ENCODE peak calls at places on chromosomes 13 and 19, in eight cellular contexts. I is GM23248; S is left lung; K is mammary epithelial cell; X is CD4-positive, alpha-beta T cell; C is breast epithelium; Z is HCT116; E is transverse colon. R is an unnamed sample. For H3K9me3, the result is how much of the 10 kb centered on the place peaks cover.

GRCh38 chr19:29893606-29894284 is 48.3 kb upstream of the URI1 start:
- DNase-seq in I (no peak), S (no peak), K (no peak), X (no peak), C (no peak), Z (no peak), E (no peak), R (no peak)

GRCh38 chr13:40581277-40581579 is 85.2 kb downstream of the FOXO1 start:
- DNase-seq in I (no peak), S (no peak), K (no peak), X (no peak), C (no peak), Z (no peak), E (no peak), R (no peak)

GRCh38 chr13:45492538-45492937 is 27.8 kb downstream of the COG3 start:
- DNase-seq in I (no peak), S (no peak), K (no peak), X (no peak), C (no peak), Z (no peak), E (no peak), R (no peak)

GRCh38 chr13:40981361-40981760 is 37.8 kb downstream of the ELF1 start:
- DNase-seq in I (no peak), S (no peak), K (no peak), X (no peak), C (no peak), Z (no peak), E (no peak), R (no peak)

GRCh38 chr13:33401238-33401637 is 115.7 kb upstream of the STARD13 start:
- DNase-seq in I (no peak), S (peak), K (no peak), X (no peak), C (peak), Z (no peak), E (peak), R (no peak)

GRCh38 chr13:40984670-40985366 is 34.3 kb downstream of the ELF1 start:
- DNase-seq in I (peak), S (no peak), K (peak), X (no peak), C (no peak), Z (no peak), E (no peak), R (no peak)

GRCh38 chr19:44553478-44554171 is 24.1 kb upstream of the CEACAM20 start:
- DNase-seq in I (peak), S (no peak), K (peak), X (no peak), C (no peak), Z (no peak), E (no peak), R (no peak)

GRCh38 chr13:26508885-26509284 is 48.6 kb upstream of the WASF3 start:
- DNase-seq in I (peak), S (peak), K (peak), X (no peak), C (no peak), Z (no peak), E (peak), R (no peak)

GRCh38 chr13:112877066-112877465 is 91.9 kb upstream of the MCF2L start:
- DNase-seq in I (no peak), S (peak), K (no peak), X (no peak), C (no peak), Z (no peak), E (no peak), R (no peak)

GRCh38 chr13:91292630-91293221 is 54.8 kb upstream of the MIR17HG start:
- DNase-seq in I (no peak), S (no peak), K (no peak), X (no peak), C (no peak), Z (no peak), E (no peak), R (no peak)

GRCh38 chr19:47156861-47157454 is 26.3 kb downstream of the SAE1 start:
- DNase-seq in I (no peak), S (no peak), K (no peak), X (peak), C (no peak), Z (no peak), E (no peak), R (no peak)

GRCh38 chr19:35718345-35719041 is 690 bp downstream of the KMT2B start:
- DNase-seq in I (peak), S (peak), K (peak), X (peak), C (no peak), Z (no peak), E (peak), R (no peak)

GRCh38 chr13:22964245-22964966 is 216.4 kb upstream of the SGCG start:
- DNase-seq in I (no peak), S (no peak), K (no peak), X (no peak), C (no peak), Z (no peak), E (no peak), R (peak)

GRCh38 chr13:22517544-22517943 is 663.2 kb upstream of the SGCG start:
- DNase-seq in I (no peak), S (peak), K (no peak), X (no peak), C (no peak), Z (no peak), E (no peak), R (no peak)

GRCh38 chr13:99908129-99908805 is 63.3 kb downstream of the ZIC5 start:
- DNase-seq in I (no peak), S (no peak), K (peak), X (no peak), C (no peak), Z (no peak), E (no peak), R (no peak)

GRCh38 chr13:45328661-45329105 is 12.3 kb downstream of the TPT1 start:
- DNase-seq in I (peak), S (no peak), K (no peak), X (no peak), C (no peak), Z (no peak), E (no peak), R (no peak)

GRCh38 chr19:48770223-48770622 is 14.9 kb downstream of the FGF21 start:
- DNase-seq in I (peak), S (no peak), K (peak), X (no peak), C (no peak), Z (no peak), E (no peak), R (no peak)

GRCh38 chr19:17095141-17095919 is 19.8 kb downstream of the MYO9B start:
- DNase-seq in I (peak), S (no peak), K (no peak), X (no peak), C (no peak), Z (no peak), E (peak), R (no peak)

GRCh38 chr19:34366670-34367423 is 1.9 kb downstream of the GPI start:
- DNase-seq in I (peak), S (no peak), K (peak), X (no peak), C (no peak), Z (no peak), E (no peak), R (no peak)

GRCh38 chr13:30791354-30791921 is 56.1 kb downstream of the ALOX5AP start:
- DNase-seq in I (peak), S (no peak), K (no peak), X (no peak), C (no peak), Z (no peak), E (no peak), R (no peak)

GRCh38 chr13:112062619-112063308 is 4.2 kb upstream of the SOX1 start:
- DNase-seq in I (no peak), S (no peak), K (no peak), X (no peak), C (no peak), Z (no peak), E (no peak), R (no peak)

GRCh38 chr19:49333426-49334288 is 1.5 kb upstream of the CD37 start:
- DNase-seq in I (peak), S (peak), K (no peak), X (peak), C (peak), Z (no peak), E (peak), R (no peak)

GRCh38 chr19:55528030-55528801 is 8.7 kb downstream of the SBK2 start:
- DNase-seq in I (peak), S (no peak), K (no peak), X (no peak), C (no peak), Z (no peak), E (no peak), R (no peak)

GRCh38 chr13:94192576-94192975 is 286.9 kb downstream of the DCT start:
- DNase-seq in I (peak), S (no peak), K (peak), X (no peak), C (no peak), Z (no peak), E (peak), R (no peak)

GRCh38 chr13:20691616-20692015 is 11.9 kb upstream of the IL17D start:
- DNase-seq in I (no peak), S (no peak), K (no peak), X (no peak), C (no peak), Z (no peak), E (no peak), R (no peak)

GRCh38 chr13:60990032-60990733 is 425.5 kb downstream of the PCDH20 start:
- DNase-seq in I (no peak), S (no peak), K (no peak), X (no peak), C (no peak), Z (no peak), E (no peak), R (no peak)

GRCh38 chr13:108033800-108034707 is 181.3 kb downstream of the LIG4 start:
- DNase-seq in I (no peak), S (no peak), K (peak), X (no peak), C (no peak), Z (no peak), E (no peak), R (no peak)

GRCh38 chr13:27110056-27110746 is 61.4 kb downstream of the USP12 start:
- DNase-seq in I (no peak), S (no peak), K (no peak), X (no peak), C (no peak), Z (no peak), E (no peak), R (no peak)

GRCh38 chr13:78022164-78022877 is 103.7 kb upstream of the EDNRB start:
- DNase-seq in I (peak), S (peak), K (peak), X (peak), C (no peak), Z (no peak), E (peak), R (no peak)

GRCh38 chr19:47544476-47544875 is 28.5 kb downstream of the ZNF541 start:
- DNase-seq in I (no peak), S (no peak), K (no peak), X (no peak), C (no peak), Z (no peak), E (no peak), R (no peak)

GRCh38 chr13:36606060-36606459 is 67.8 kb upstream of the SERTM1 start:
- DNase-seq in I (no peak), S (no peak), K (no peak), X (no peak), C (no peak), Z (no peak), E (no peak), R (no peak)

GRCh38 chr19:4099054-4099764 is 24.7 kb downstream of the MAP2K2 start:
- DNase-seq in I (no peak), S (peak), K (no peak), X (no peak), C (no peak), Z (no peak), E (no peak), R (no peak)

GRCh38 chr13:31767175-31767900 is 28.0 kb downstream of the RXFP2 start:
- DNase-seq in I (peak), S (no peak), K (peak), X (no peak), C (peak), Z (no peak), E (no peak), R (no peak)

GRCh38 chr13:91690944-91691343 is 292.5 kb downstream of the GPC5 start:
- DNase-seq in I (no peak), S (no peak), K (no peak), X (no peak), C (no peak), Z (no peak), E (no peak), R (no peak)

GRCh38 chr13:50599046-50599445 is 244.4 kb downstream of the DLEU7 start:
- DNase-seq in I (no peak), S (no peak), K (no peak), X (no peak), C (no peak), Z (no peak), E (no peak), R (no peak)

GRCh38 chr19:33130433-33130832 is 1.5 kb upstream of the WDR88 start:
- DNase-seq in I (no peak), S (no peak), K (no peak), X (no peak), C (no peak), Z (no peak), E (no peak), R (no peak)

GRCh38 chr19:7916908-7917291 is 2.3 kb downstream of the TGFBR3L start:
- DNase-seq in I (no peak), S (no peak), K (no peak), X (no peak), C (no peak), Z (no peak), E (no peak), R (no peak)

GRCh38 chr13:36834299-36834698 is 15.3 kb downstream of the RFXAP start:
- DNase-seq in I (peak), S (no peak), K (peak), X (no peak), C (no peak), Z (no peak), E (no peak), R (no peak)

GRCh38 chr13:41352935-41353801 is 42.1 kb downstream of the NAA16 start:
- DNase-seq in I (peak), S (no peak), K (peak), X (peak), C (no peak), Z (peak), E (no peak), R (no peak)

DNA sequence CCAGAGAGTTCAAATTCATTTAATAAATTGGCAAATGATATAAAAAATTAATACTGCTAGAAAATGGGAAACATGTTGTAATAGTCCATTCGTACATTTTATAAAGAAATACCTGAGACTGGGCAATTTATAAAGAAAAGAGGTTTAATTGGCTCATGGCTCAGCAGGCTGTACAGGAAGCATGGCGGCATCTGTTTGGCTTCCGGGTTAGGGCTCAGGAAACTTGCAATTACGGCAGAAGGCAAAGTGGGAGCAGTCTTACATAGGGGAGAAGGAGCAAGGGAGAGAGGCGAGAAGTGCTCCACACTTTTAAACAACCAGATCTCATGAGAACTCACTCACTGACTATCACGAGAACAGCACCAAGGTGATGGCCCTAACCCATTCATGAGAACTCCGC is 512.0 kb downstream of the DACH1 start:
- DNase-seq in I (no peak), S (no peak), K (no peak), X (no peak), C (no peak), Z (no peak), E (no peak), R (no peak)
- H3K9me3 ChIP-seq in I (under half), S (under half), K (under half), X (under half), C (under half), Z (under half), E (under half), R (under half)

DNA sequence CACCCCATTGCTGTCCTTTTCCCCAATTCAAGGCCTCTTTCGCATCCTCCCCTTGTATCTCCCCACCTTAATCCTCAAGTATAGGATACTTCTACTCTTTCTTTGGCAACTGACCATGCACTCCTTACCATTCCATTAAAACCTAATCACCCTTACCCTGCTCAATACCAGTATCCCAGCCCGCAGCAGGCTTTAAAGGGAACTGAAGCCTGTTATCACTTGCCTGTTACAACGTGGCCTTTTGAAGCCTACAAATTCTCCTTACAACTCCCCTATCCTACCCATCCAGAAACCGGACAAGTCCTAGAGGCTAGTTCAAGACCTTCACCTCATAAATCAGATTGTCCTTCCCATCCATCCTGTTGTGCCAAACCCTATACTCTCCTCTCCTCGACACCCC is 16.2 kb upstream of the OR10H1 start:
- DNase-seq in I (no peak), S (no peak), K (no peak), X (no peak), C (no peak), Z (no peak), E (no peak), R (no peak)
- H3K9me3 ChIP-seq in I (under half), S (under half), K (under half), X (under half), C (under half), Z (under half), E (under half), R (under half)

GRCh38 chr19:15669440-15669839 is 3.4 kb upstream of the CYP4F12 start:
- DNase-seq in I (no peak), S (no peak), K (no peak), X (no peak), C (no peak), Z (no peak), E (no peak), R (no peak)
- H3K9me3 ChIP-seq in I (under half), S (under half), K (under half), X (under half), C (under half), Z (under half), E (under half), R (under half)

DNA sequence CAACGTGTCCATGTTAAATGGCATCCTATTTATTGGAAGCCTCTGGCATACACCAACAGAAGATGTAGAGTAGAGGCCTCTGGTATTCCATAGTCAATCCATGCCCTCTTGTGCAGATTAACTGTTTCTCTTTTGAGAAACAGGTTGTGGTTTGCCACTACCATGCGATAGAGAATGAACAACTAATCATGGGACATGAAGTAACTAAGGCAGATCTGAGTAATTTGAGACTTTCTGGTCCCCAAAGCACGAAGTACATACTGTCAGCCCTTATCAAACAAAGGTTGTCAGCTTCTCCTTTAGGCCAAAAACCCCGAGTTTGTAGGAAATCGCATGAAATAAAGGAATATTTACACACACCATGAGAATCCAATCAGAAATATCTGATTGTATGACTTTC is 3.6 kb downstream of the ZNF121 start:
- DNase-seq in I (no peak), S (no peak), K (no peak), X (no peak), C (no peak), Z (no peak), E (no peak), R (no peak)
- H3K9me3 ChIP-seq in I (under half), S (under half), K (under half), X (under half), C (half or more), Z (under half), E (under half), R (under half)

GRCh38 chr19:22502766-22503165 is 80.6 kb upstream of the ZNF98 start:
- DNase-seq in I (no peak), S (no peak), K (no peak), X (no peak), C (no peak), Z (no peak), E (no peak), R (peak)

GRCh38 chr19:22503524-22503923 is 81.4 kb upstream of the ZNF98 start:
- DNase-seq in I (no peak), S (no peak), K (no peak), X (no peak), C (no peak), Z (no peak), E (no peak), R (peak)
- H3K9me3 ChIP-seq in I (under half), S (under half), K (under half), X (under half), C (half or more), Z (under half), E (under half), R (under half)

DNA sequence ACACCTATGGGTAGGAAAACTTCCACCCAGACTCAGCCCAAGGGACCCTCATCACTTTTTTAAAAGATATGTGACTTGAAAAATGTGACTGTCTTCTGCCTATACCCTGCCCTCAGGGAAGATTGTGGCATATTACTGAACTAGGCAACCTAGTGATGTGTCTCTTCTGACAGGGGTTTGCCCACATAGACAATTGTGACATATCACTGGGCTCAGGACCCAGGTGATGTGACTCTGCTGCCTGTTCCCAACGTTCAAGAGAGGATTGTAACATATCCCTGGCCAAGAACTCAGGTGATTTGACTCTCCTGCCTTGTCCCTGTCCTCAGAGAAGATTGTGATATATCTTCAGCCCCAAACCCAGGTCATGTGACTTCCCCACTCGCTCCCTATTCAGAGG is 86.3 kb upstream of the ZNF43 start:
- DNase-seq in I (no peak), S (no peak), K (no peak), X (no peak), C (no peak), Z (no peak), E (no peak), R (no peak)
- H3K9me3 ChIP-seq in I (under half), S (under half), K (under half), X (under half), C (under half), Z (under half), E (under half), R (under half)